ENCODE peak calls at places on chromosome 2, in eight cellular contexts. One of them, this sample, is unnamed.
A peak's percentile ranks its signal among the peaks of the same experiment; 100 is the strongest.

GRCh38 chr2:232230557-232230956 is 148.0 kb upstream of the ALPP start:
- DNase-seq in CD4-positive, alpha-beta T cell: no peak
- DNase-seq in A549: peak; percentile 45
- DNase-seq in heart right ventricle: no peak
- DNase-seq in GM12865: peak; percentile 57
- DNase-seq in HL-60: no peak
- DNase-seq in endothelial cell: peak; percentile 58
- DNase-seq in transverse colon: peak; percentile 26
- DNase-seq in this sample: no peak

GRCh38 chr2:140643761-140644187 is 1487.0 kb downstream of the LRP1B start:
- DNase-seq in CD4-positive, alpha-beta T cell: no peak
- DNase-seq in A549: peak; percentile 58
- DNase-seq in heart right ventricle: no peak
- DNase-seq in GM12865: no peak
- DNase-seq in HL-60: no peak
- DNase-seq in endothelial cell: no peak
- DNase-seq in transverse colon: no peak
- DNase-seq in this sample: no peak

GRCh38 chr2:62447411-62447810 is 58.6 kb downstream of the TMEM17 start:
- DNase-seq in CD4-positive, alpha-beta T cell: no peak
- DNase-seq in A549: no peak
- DNase-seq in heart right ventricle: no peak
- DNase-seq in GM12865: no peak
- DNase-seq in HL-60: no peak
- DNase-seq in endothelial cell: no peak
- DNase-seq in transverse colon: no peak
- DNase-seq in this sample: no peak

GRCh38 chr2:176118606-176119370 is 2.2 kb downstream of the HOXD10 start:
- DNase-seq in CD4-positive, alpha-beta T cell: no peak
- DNase-seq in A549: peak; percentile 79
- DNase-seq in heart right ventricle: no peak
- DNase-seq in GM12865: peak; percentile 58
- DNase-seq in HL-60: no peak
- DNase-seq in endothelial cell: no peak
- DNase-seq in transverse colon: peak; percentile 68
- DNase-seq in this sample: no peak

GRCh38 chr2:30932850-30933249 is 125.6 kb upstream of the CAPN13 start:
- DNase-seq in CD4-positive, alpha-beta T cell: no peak
- DNase-seq in A549: no peak
- DNase-seq in heart right ventricle: no peak
- DNase-seq in GM12865: no peak
- DNase-seq in HL-60: no peak
- DNase-seq in endothelial cell: no peak
- DNase-seq in transverse colon: no peak
- DNase-seq in this sample: no peak

GRCh38 chr2:68829764-68830163 is 41.4 kb downstream of the BMP10 start:
- DNase-seq in CD4-positive, alpha-beta T cell: no peak
- DNase-seq in A549: no peak
- DNase-seq in heart right ventricle: no peak
- DNase-seq in GM12865: no peak
- DNase-seq in HL-60: no peak
- DNase-seq in endothelial cell: no peak
- DNase-seq in transverse colon: no peak
- DNase-seq in this sample: no peak

GRCh38 chr2:147485210-147485851 is 359.5 kb upstream of the ACVR2A start:
- DNase-seq in CD4-positive, alpha-beta T cell: no peak
- DNase-seq in A549: no peak
- DNase-seq in heart right ventricle: no peak
- DNase-seq in GM12865: no peak
- DNase-seq in HL-60: no peak
- DNase-seq in endothelial cell: no peak
- DNase-seq in transverse colon: no peak
- DNase-seq in this sample: no peak

GRCh38 chr2:239304533-239305221 is 96.1 kb downstream of the HDAC4 start:
- DNase-seq in CD4-positive, alpha-beta T cell: no peak
- DNase-seq in A549: no peak
- DNase-seq in heart right ventricle: no peak
- DNase-seq in GM12865: no peak
- DNase-seq in HL-60: no peak
- DNase-seq in endothelial cell: no peak
- DNase-seq in transverse colon: peak; percentile 11
- DNase-seq in this sample: no peak

GRCh38 chr2:28345619-28346018 is 47.0 kb upstream of the FOSL2 start:
- DNase-seq in CD4-positive, alpha-beta T cell: no peak
- DNase-seq in A549: no peak
- DNase-seq in heart right ventricle: no peak
- DNase-seq in GM12865: no peak
- DNase-seq in HL-60: no peak
- DNase-seq in endothelial cell: no peak
- DNase-seq in transverse colon: no peak
- DNase-seq in this sample: peak; percentile 59

GRCh38 chr2:50135841-50136240 is 896.1 kb downstream of the NRXN1 start:
- DNase-seq in CD4-positive, alpha-beta T cell: no peak
- DNase-seq in A549: no peak
- DNase-seq in heart right ventricle: no peak
- DNase-seq in GM12865: no peak
- DNase-seq in HL-60: no peak
- DNase-seq in endothelial cell: no peak
- DNase-seq in transverse colon: no peak
- DNase-seq in this sample: no peak

GRCh38 chr2:104568247-104568646 is 285.7 kb upstream of the POU3F3 start:
- DNase-seq in CD4-positive, alpha-beta T cell: no peak
- DNase-seq in A549: no peak
- DNase-seq in heart right ventricle: no peak
- DNase-seq in GM12865: no peak
- DNase-seq in HL-60: no peak
- DNase-seq in endothelial cell: no peak
- DNase-seq in transverse colon: no peak
- DNase-seq in this sample: no peak

GRCh38 chr2:104563398-104564024 is 290.4 kb upstream of the POU3F3 start:
- DNase-seq in CD4-positive, alpha-beta T cell: no peak
- DNase-seq in A549: peak; percentile 14
- DNase-seq in heart right ventricle: no peak
- DNase-seq in GM12865: no peak
- DNase-seq in HL-60: no peak
- DNase-seq in endothelial cell: no peak
- DNase-seq in transverse colon: no peak
- DNase-seq in this sample: peak; percentile 50

GRCh38 chr2:104562537-104562936 is 291.4 kb upstream of the POU3F3 start:
- DNase-seq in CD4-positive, alpha-beta T cell: no peak
- DNase-seq in A549: no peak
- DNase-seq in heart right ventricle: no peak
- DNase-seq in GM12865: no peak
- DNase-seq in HL-60: no peak
- DNase-seq in endothelial cell: no peak
- DNase-seq in transverse colon: no peak
- DNase-seq in this sample: no peak
- TF ChIP-seq CTCF in CD4-positive, alpha-beta T cell: no peak
- TF ChIP-seq CTCF in A549: no peak
- TF ChIP-seq CTCF in heart right ventricle: no peak
- TF ChIP-seq CTCF in GM12865: no peak
- TF ChIP-seq CTCF in HL-60: no peak
- TF ChIP-seq CTCF in endothelial cell: no peak
- TF ChIP-seq CTCF in transverse colon: no peak
- TF ChIP-seq CTCF in this sample: no peak

GRCh38 chr2:47311764-47312503 is 91.0 kb upstream of the MSH2 start:
- DNase-seq in CD4-positive, alpha-beta T cell: no peak
- DNase-seq in A549: no peak
- DNase-seq in heart right ventricle: no peak
- DNase-seq in GM12865: no peak
- DNase-seq in HL-60: no peak
- DNase-seq in endothelial cell: no peak
- DNase-seq in transverse colon: no peak
- DNase-seq in this sample: no peak

GRCh38 chr2:47309952-47310800 is 92.8 kb upstream of the MSH2 start:
- DNase-seq in CD4-positive, alpha-beta T cell: no peak
- DNase-seq in A549: peak; percentile 90
- DNase-seq in heart right ventricle: peak; percentile 16
- DNase-seq in GM12865: peak; percentile 98
- DNase-seq in HL-60: peak; percentile 81
- DNase-seq in endothelial cell: no peak
- DNase-seq in transverse colon: peak; percentile 82
- DNase-seq in this sample: no peak

GRCh38 chr2:47307066-47307465 is 95.9 kb upstream of the MSH2 start:
- DNase-seq in CD4-positive, alpha-beta T cell: no peak
- DNase-seq in A549: no peak
- DNase-seq in heart right ventricle: no peak
- DNase-seq in GM12865: no peak
- DNase-seq in HL-60: no peak
- DNase-seq in endothelial cell: no peak
- DNase-seq in transverse colon: no peak
- DNase-seq in this sample: no peak

GRCh38 chr2:47310801-47311560 is 92.0 kb upstream of the MSH2 start:
- DNase-seq in CD4-positive, alpha-beta T cell: no peak
- DNase-seq in A549: peak; percentile 54
- DNase-seq in heart right ventricle: peak; percentile 37
- DNase-seq in GM12865: no peak
- DNase-seq in HL-60: peak; percentile 37
- DNase-seq in endothelial cell: no peak
- DNase-seq in transverse colon: peak; percentile 74
- DNase-seq in this sample: peak; percentile 64

DNA sequence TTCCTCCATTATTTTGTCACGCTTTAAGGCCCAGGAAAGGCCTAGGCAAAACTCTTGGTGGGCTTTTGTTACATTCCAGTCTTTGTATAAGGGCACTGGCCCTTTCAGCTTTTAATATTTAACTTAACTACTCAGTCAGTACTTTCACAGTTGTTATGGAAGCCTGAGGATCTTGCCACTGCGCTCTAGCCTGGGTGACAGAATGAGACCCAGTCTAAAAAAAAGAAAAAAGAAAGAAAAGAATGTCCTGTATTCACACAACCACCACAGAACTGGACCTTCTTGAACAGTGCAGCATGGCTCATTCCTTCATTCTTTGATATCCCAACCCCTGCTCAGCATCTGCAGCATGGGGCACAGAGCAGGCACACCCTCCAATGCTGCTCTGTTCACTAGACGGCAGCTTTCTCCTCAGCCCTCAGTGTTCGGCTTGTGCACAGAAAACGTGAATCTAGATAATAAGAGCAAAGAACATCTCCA is 93.4 kb upstream of the MSH2 start:
- DNase-seq in CD4-positive, alpha-beta T cell: no peak
- DNase-seq in A549: no peak
- DNase-seq in heart right ventricle: no peak
- DNase-seq in GM12865: no peak
- DNase-seq in HL-60: no peak
- DNase-seq in endothelial cell: no peak
- DNase-seq in transverse colon: peak; percentile 54
- DNase-seq in this sample: no peak
- TF ChIP-seq CTCF in CD4-positive, alpha-beta T cell: no peak
- TF ChIP-seq CTCF in A549: no peak
- TF ChIP-seq CTCF in heart right ventricle: no peak
- TF ChIP-seq CTCF in GM12865: no peak
- TF ChIP-seq CTCF in HL-60: no peak
- TF ChIP-seq CTCF in endothelial cell: no peak
- TF ChIP-seq CTCF in transverse colon: no peak
- TF ChIP-seq CTCF in this sample: no peak

GRCh38 chr2:13193075-13193474 is 476.3 kb downstream of the TRIB2 start:
- DNase-seq in CD4-positive, alpha-beta T cell: no peak
- DNase-seq in A549: peak; percentile 14
- DNase-seq in heart right ventricle: no peak
- DNase-seq in GM12865: peak; percentile 65
- DNase-seq in HL-60: peak; percentile 6
- DNase-seq in endothelial cell: no peak
- DNase-seq in transverse colon: no peak
- DNase-seq in this sample: no peak
- TF ChIP-seq CTCF in CD4-positive, alpha-beta T cell: no peak
- TF ChIP-seq CTCF in A549: no peak
- TF ChIP-seq CTCF in heart right ventricle: no peak
- TF ChIP-seq CTCF in GM12865: no peak
- TF ChIP-seq CTCF in HL-60: no peak
- TF ChIP-seq CTCF in endothelial cell: no peak
- TF ChIP-seq CTCF in transverse colon: no peak
- TF ChIP-seq CTCF in this sample: no peak

GRCh38 chr2:172464340-172465129 is 37.1 kb downstream of the ITGA6 start:
- DNase-seq in CD4-positive, alpha-beta T cell: no peak
- DNase-seq in A549: no peak
- DNase-seq in heart right ventricle: no peak
- DNase-seq in GM12865: no peak
- DNase-seq in HL-60: no peak
- DNase-seq in endothelial cell: no peak
- DNase-seq in transverse colon: no peak
- DNase-seq in this sample: no peak

GRCh38 chr2:172461591-172462392 is 34.4 kb downstream of the ITGA6 start:
- DNase-seq in CD4-positive, alpha-beta T cell: peak; percentile 66
- DNase-seq in A549: peak; percentile 56
- DNase-seq in heart right ventricle: peak; percentile 58
- DNase-seq in GM12865: peak; percentile 61
- DNase-seq in HL-60: peak; percentile 44
- DNase-seq in endothelial cell: peak; percentile 82
- DNase-seq in transverse colon: peak; percentile 84
- DNase-seq in this sample: peak; percentile 89

GRCh38 chr2:172465417-172466334 is 38.3 kb downstream of the ITGA6 start:
- DNase-seq in CD4-positive, alpha-beta T cell: peak; percentile 71
- DNase-seq in A549: peak; percentile 87
- DNase-seq in heart right ventricle: peak; percentile 73
- DNase-seq in GM12865: peak; percentile 69
- DNase-seq in HL-60: peak; percentile 54
- DNase-seq in endothelial cell: peak; percentile 55
- DNase-seq in transverse colon: peak; percentile 83
- DNase-seq in this sample: peak; percentile 64

GRCh38 chr2:172460780-172461201 is 33.4 kb downstream of the ITGA6 start:
- DNase-seq in CD4-positive, alpha-beta T cell: no peak
- DNase-seq in A549: no peak
- DNase-seq in heart right ventricle: no peak
- DNase-seq in GM12865: no peak
- DNase-seq in HL-60: peak; percentile 67
- DNase-seq in endothelial cell: no peak
- DNase-seq in transverse colon: no peak
- DNase-seq in this sample: no peak

DNA sequence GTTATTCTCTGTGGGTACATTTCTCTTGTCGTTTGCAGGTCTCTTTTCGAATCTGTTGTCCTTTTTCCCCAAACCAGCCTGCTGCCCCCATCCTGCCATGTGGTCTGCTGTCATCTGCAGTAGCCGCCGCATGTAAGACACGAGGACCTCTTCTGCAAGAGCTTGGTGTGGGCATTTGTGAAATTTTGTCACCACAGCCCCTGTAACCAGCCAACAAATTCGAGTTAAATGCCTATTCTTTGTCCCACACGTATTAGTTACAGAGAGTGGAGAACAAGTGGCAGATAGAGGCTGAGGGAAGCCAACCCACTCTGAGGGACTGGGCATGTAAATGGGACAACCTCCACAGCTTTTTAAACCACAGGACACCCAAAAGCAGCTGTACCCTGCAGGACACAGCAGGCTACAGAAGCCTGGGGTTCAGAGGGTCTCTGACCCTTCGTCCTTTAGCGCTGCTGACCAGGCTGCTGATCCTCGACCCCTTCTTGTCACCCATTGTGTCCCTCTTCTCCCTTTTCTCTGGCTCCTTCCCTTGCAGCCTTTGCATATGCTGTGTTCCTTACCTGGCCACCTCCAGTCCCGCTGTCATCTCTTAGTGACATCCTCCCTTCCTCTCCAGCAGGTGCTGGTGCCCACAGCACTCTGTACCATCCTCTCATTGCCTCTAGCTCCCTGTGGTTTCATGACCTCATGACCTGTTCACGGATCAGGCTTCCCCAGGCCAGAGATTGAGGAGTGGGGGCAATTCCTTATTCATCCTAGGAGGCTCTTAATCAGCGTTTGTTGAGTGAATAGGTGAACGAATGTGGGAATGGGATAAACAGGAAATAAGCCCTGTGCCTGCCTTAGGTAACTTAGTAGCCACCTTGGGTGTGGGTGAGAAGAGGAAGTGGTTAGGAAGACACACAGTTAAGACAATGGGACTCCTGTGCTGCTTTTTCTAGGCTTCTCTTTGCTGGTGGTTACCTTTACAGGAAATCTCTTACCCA is 35.3 kb downstream of the ITGA6 start:
- DNase-seq in CD4-positive, alpha-beta T cell: peak; percentile 55
- DNase-seq in A549: no peak
- DNase-seq in heart right ventricle: no peak
- DNase-seq in GM12865: peak; percentile 47
- DNase-seq in HL-60: no peak
- DNase-seq in endothelial cell: no peak
- DNase-seq in transverse colon: peak; percentile 44
- DNase-seq in this sample: no peak
- TF ChIP-seq CTCF in CD4-positive, alpha-beta T cell: peak; percentile 44
- TF ChIP-seq CTCF in A549: no peak
- TF ChIP-seq CTCF in heart right ventricle: no peak
- TF ChIP-seq CTCF in GM12865: no peak
- TF ChIP-seq CTCF in HL-60: no peak
- TF ChIP-seq CTCF in endothelial cell: peak; percentile 49
- TF ChIP-seq CTCF in transverse colon: no peak
- TF ChIP-seq CTCF in this sample: peak; percentile 2